ENCODE peak calls at places on chromosomes 6 and 20, in nine cellular contexts. C is HCT116, L is AG04450, P is tibial artery, N is lower lobe of right lung, E is cardiac muscle cell, M is uterus, F is mammary epithelial cell, Z is HL-60. U is an unnamed sample.

GRCh38 chr6:144134176-144134575 is 16.1 kb upstream of the STX11 start:
- DNase-seq in C (no peak), L (no peak), P (no peak), N (no peak), E (no peak), M (no peak), F (no peak), Z (no peak), U (no peak)

GRCh38 chr6:13355043-13355945 is 27.0 kb upstream of the TBC1D7 start:
- DNase-seq in C (peak), L (peak), P (no peak), N (no peak), E (no peak), M (no peak), F (peak), Z (no peak), U (no peak)

GRCh38 chr6:34549056-34549803 is 6.9 kb downstream of the SPDEF start:
- DNase-seq in C (no peak), L (no peak), P (no peak), N (no peak), E (no peak), M (no peak), F (peak), Z (no peak), U (no peak)

GRCh38 chr6:30647039-30647801 is at the start of gene C6orf136:
- DNase-seq in C (peak), L (peak), P (no peak), N (peak), E (peak), M (peak), F (peak), Z (peak), U (peak)

GRCh38 chr20:33689973-33690372 is 3.8 kb upstream of the E2F1 start:
- DNase-seq in C (no peak), L (no peak), P (no peak), N (no peak), E (no peak), M (no peak), F (no peak), Z (peak), U (no peak)

GRCh38 chr6:167093922-167094432 is 28.9 kb upstream of the CCR6 start:
- DNase-seq in C (no peak), L (no peak), P (no peak), N (no peak), E (no peak), M (no peak), F (no peak), Z (no peak), U (no peak)

GRCh38 chr20:59032713-59033059 is 551 bp upstream of the ATP5F1E start:
- DNase-seq in C (peak), L (no peak), P (no peak), N (no peak), E (no peak), M (no peak), F (no peak), Z (no peak), U (no peak)

GRCh38 chr6:42907336-42907735 is 8.5 kb upstream of the PTCRA start:
- DNase-seq in C (no peak), L (no peak), P (no peak), N (no peak), E (no peak), M (peak), F (no peak), Z (no peak), U (no peak)

GRCh38 chr6:161228911-161229591 is 44.8 kb downstream of the AGPAT4 start:
- DNase-seq in C (no peak), L (peak), P (no peak), N (no peak), E (no peak), M (peak), F (peak), Z (no peak), U (no peak)

GRCh38 chr6:104728444-104728843 is 131.3 kb downstream of the HACE1 start:
- DNase-seq in C (no peak), L (peak), P (no peak), N (no peak), E (no peak), M (no peak), F (no peak), Z (no peak), U (no peak)

GRCh38 chr20:16747291-16747811 is 807 bp upstream of the OTOR start:
- DNase-seq in C (no peak), L (no peak), P (no peak), N (no peak), E (no peak), M (no peak), F (no peak), Z (no peak), U (no peak)

GRCh38 chr20:8126979-8127378 is 5.1 kb upstream of the PLCB1 start:
- DNase-seq in C (no peak), L (no peak), P (no peak), N (no peak), E (no peak), M (no peak), F (no peak), Z (no peak), U (no peak)

GRCh38 chr6:15977050-15977449 is 151.8 kb upstream of the MYLIP start:
- DNase-seq in C (no peak), L (no peak), P (no peak), N (no peak), E (peak), M (no peak), F (no peak), Z (no peak), U (no peak)

GRCh38 chr6:159181914-159182313 is 12.7 kb downstream of the FNDC1 start:
- DNase-seq in C (no peak), L (no peak), P (no peak), N (no peak), E (no peak), M (no peak), F (no peak), Z (no peak), U (no peak)

GRCh38 chr6:33581186-33581585 is 1.1 kb upstream of the BAK1 start:
- DNase-seq in C (no peak), L (no peak), P (no peak), N (no peak), E (no peak), M (no peak), F (no peak), Z (no peak), U (no peak)

GRCh38 chr6:14339172-14339571 is 221.6 kb downstream of the CD83 start:
- DNase-seq in C (no peak), L (no peak), P (no peak), N (no peak), E (no peak), M (no peak), F (no peak), Z (no peak), U (no peak)

GRCh38 chr6:27839303-27840081 is 72.7 kb downstream of the OR2B2 start:
- DNase-seq in C (no peak), L (no peak), P (peak), N (no peak), E (peak), M (peak), F (peak), Z (no peak), U (peak)

GRCh38 chr6:45791181-45791580 is 224.5 kb downstream of the CLIC5 start:
- DNase-seq in C (no peak), L (no peak), P (no peak), N (no peak), E (no peak), M (no peak), F (peak), Z (no peak), U (no peak)

GRCh38 chr6:4776967-4777925 is 1.0 kb downstream of the CDYL start:
- DNase-seq in C (no peak), L (no peak), P (no peak), N (no peak), E (peak), M (peak), F (peak), Z (no peak), U (no peak)

GRCh38 chr6:33420493-33421343 is 853 bp downstream of the SYNGAP1 start:
- DNase-seq in C (no peak), L (no peak), P (no peak), N (no peak), E (no peak), M (no peak), F (no peak), Z (no peak), U (no peak)

GRCh38 chr6:5996701-5997419 is 9.9 kb downstream of the NRN1 start:
- DNase-seq in C (no peak), L (no peak), P (no peak), N (peak), E (peak), M (no peak), F (peak), Z (no peak), U (no peak)

GRCh38 chr6:84052204-84052882 is 18.8 kb downstream of the MRAP2 start:
- DNase-seq in C (no peak), L (peak), P (peak), N (no peak), E (peak), M (no peak), F (peak), Z (no peak), U (peak)

DNA sequence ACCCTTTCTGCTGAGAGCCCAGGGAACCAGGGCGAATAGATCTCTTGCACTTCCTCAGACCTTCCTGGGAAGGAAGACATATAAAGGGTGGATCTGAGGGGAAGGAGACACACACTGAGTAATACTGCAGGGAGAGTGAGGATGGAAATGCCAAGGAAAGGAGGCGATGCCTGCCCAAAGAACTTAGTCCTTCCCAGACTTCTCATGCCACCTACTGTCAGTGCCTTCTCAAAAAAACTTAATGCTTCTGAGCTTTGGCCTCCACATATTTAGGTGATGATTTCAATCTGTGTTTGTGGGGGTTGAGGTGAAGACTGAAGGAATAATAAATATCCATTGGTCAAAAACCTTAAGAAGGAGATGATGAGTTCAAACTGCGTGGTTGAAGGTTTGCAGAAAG is 9.7 kb downstream of the BTN3A1 start:
- DNase-seq in C (no peak), L (no peak), P (no peak), N (no peak), E (no peak), M (no peak), F (peak), Z (no peak), U (no peak)
- TF ChIP-seq CTCF in C (no peak), L (no peak), P (no peak), N (no peak), E (no peak), M (no peak), F (no peak), Z (no peak), U (no peak)

DNA sequence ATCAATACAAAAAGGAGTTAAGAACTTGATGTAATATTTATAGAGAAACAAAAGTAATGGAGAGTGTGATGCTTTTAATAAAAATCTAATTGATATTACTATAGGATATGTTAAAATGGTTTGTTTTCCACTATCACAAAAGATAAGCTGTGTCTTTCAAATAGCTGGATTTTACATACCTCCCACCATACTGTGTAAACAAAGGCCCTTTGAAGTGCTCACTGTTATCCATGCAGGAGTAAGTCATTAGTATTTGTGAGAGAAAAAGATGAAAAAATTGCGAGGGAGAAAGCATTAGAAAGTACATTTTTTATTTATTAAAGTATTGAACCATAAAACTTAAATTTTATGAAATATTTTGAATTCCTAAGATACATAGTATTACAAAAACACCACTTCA is 733.0 kb downstream of the GRIK2 start:
- DNase-seq in C (no peak), L (no peak), P (no peak), N (no peak), E (no peak), M (no peak), F (no peak), Z (no peak), U (no peak)
- H3K4me3 ChIP-seq in C (no peak), L (no peak), P (no peak), N (no peak), E (no peak), M (no peak), F (no peak), Z (no peak), U (no peak)

GRCh38 chr6:137084865-137085617 is 40.3 kb upstream of the IL20RA start:
- DNase-seq in C (no peak), L (no peak), P (no peak), N (no peak), E (no peak), M (no peak), F (no peak), Z (no peak), U (no peak)
- H3K27ac ChIP-seq in C (no peak), L (no peak), P (no peak), N (no peak), E (no peak), M (no peak), F (no peak), Z (no peak), U (no peak)

DNA sequence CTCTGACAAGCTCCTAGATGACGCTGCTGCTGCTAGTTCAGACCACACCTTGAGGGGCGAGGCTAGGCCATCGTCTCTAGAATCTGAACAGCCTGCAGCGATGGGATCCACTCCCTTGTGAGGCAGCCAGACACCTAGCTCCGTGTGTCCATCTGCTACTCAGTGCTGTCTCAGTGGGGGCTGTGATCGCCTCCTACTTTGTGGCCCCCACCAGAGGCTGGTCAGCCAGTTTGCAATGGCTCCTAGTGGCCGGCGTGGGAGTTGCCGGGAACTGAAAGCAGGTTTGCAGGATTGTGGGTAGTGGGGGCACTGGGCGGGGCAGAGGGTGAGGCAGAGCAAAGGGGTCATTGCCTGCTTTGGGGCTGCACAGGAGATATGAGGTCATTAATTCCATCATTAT is 2.8 kb downstream of the CCN5 start:
- DNase-seq in C (no peak), L (no peak), P (no peak), N (peak), E (no peak), M (no peak), F (no peak), Z (no peak), U (peak)
- TF ChIP-seq CTCF in C (peak), L (peak), P (peak), N (no peak), E (peak), M (no peak), F (peak), Z (no peak), U (no peak)

GRCh38 chr6:111550953-111551352 is 54.7 kb downstream of the TRAF3IP2 start:
- DNase-seq in C (no peak), L (no peak), P (no peak), N (no peak), E (no peak), M (no peak), F (no peak), Z (no peak), U (no peak)

GRCh38 chr6:111552999-111553398 is 52.7 kb downstream of the TRAF3IP2 start:
- DNase-seq in C (no peak), L (no peak), P (no peak), N (no peak), E (no peak), M (no peak), F (no peak), Z (no peak), U (no peak)

GRCh38 chr6:111552241-111552744 is 53.4 kb downstream of the TRAF3IP2 start:
- DNase-seq in C (no peak), L (peak), P (peak), N (no peak), E (peak), M (peak), F (peak), Z (no peak), U (no peak)

GRCh38 chr6:111550195-111550594 is 55.5 kb downstream of the TRAF3IP2 start:
- DNase-seq in C (no peak), L (no peak), P (no peak), N (no peak), E (no peak), M (no peak), F (no peak), Z (no peak), U (no peak)

DNA sequence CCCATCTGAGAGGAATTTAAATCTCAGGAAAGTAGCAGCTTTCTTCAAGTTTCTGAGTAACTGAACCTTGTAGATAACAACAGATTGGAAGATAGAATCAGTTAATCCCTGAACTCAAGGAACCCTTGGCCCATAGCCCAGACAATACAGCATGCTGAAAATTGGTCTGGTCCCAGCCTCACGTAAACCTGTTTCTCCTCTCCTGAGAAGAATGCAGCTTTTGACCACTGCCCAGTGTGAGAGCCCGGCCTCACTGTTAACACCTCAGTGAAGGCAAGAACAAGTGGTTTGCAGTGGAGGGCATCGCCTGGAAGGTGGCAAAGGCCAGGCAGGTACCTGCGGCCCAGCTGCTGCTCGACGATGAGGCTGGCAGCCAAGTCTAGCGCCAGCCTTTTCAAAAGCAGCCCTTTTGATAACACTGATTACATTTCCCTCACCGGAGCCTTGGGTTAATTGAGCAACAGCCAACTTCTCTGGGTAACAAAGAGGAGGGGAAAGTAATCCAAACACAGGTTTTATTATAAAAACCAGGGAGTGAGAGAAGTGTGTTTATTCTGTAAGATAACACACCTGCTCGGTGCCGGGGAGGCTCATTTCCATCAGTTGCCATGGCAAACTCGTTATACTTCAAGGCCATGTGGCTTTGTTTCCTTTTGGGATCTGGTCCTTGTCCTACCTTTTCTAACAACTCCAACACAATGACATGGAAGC is 54.0 kb downstream of the TRAF3IP2 start:
- DNase-seq in C (no peak), L (no peak), P (no peak), N (peak), E (peak), M (peak), F (no peak), Z (no peak), U (no peak)
- H3K4me3 ChIP-seq in C (no peak), L (no peak), P (no peak), N (peak), E (no peak), M (no peak), F (no peak), Z (no peak), U (peak)

GRCh38 chr6:7053125-7053784 is 54.5 kb upstream of the RREB1 start:
- DNase-seq in C (no peak), L (no peak), P (no peak), N (no peak), E (no peak), M (no peak), F (no peak), Z (no peak), U (no peak)
- H3K27ac ChIP-seq in C (no peak), L (peak), P (no peak), N (peak), E (no peak), M (peak), F (no peak), Z (peak), U (no peak)